ENCODE peak calls at places on chromosomes 5 and 9, in seven cellular contexts. H, J, B, Z, Y, F and C are unnamed samples.

GRCh38 chr5:93874491-93874890 is 133.1 kb upstream of the POU5F2 start:
- DNase-seq in H (no peak), J (no peak), B (no peak), Z (no peak), Y (no peak), F (no peak), C (no peak)

GRCh38 chr9:131015112-131015511 is 6.1 kb downstream of the LAMC3 start:
- DNase-seq in H (no peak), J (no peak), B (no peak), Z (no peak), Y (no peak), F (no peak), C (no peak)

GRCh38 chr9:129884220-129885017 is 49.2 kb downstream of the USP20 start:
- DNase-seq in H (peak), J (peak), B (peak), Z (peak), Y (peak), F (peak), C (peak)

GRCh38 chr5:69492391-69493234 is at the start of gene OCLN:
- DNase-seq in H (peak), J (peak), B (no peak), Z (peak), Y (peak), F (peak), C (peak)

GRCh38 chr9:121484659-121485446 is 14.8 kb downstream of the GGTA1 start:
- DNase-seq in H (no peak), J (no peak), B (no peak), Z (no peak), Y (no peak), F (no peak), C (no peak)

GRCh38 chr5:147101654-147102053 is 133.2 kb upstream of the STK32A start:
- DNase-seq in H (no peak), J (no peak), B (no peak), Z (no peak), Y (no peak), F (no peak), C (no peak)

GRCh38 chr5:109997191-109997590 is 307.5 kb downstream of the MAN2A1 start:
- DNase-seq in H (no peak), J (no peak), B (no peak), Z (no peak), Y (no peak), F (no peak), C (no peak)

GRCh38 chr5:142824391-142824790 is 54.2 kb downstream of the ARHGAP26 start:
- DNase-seq in H (no peak), J (no peak), B (no peak), Z (no peak), Y (no peak), F (no peak), C (no peak)

GRCh38 chr5:179497636-179498365 is 52.6 kb upstream of the RUFY1 start:
- DNase-seq in H (peak), J (no peak), B (no peak), Z (no peak), Y (no peak), F (no peak), C (no peak)

GRCh38 chr5:138701678-138702077 is 51.5 kb upstream of the CTNNA1 start:
- DNase-seq in H (no peak), J (no peak), B (no peak), Z (no peak), Y (no peak), F (no peak), C (no peak)

GRCh38 chr5:160699301-160699700 is 152.7 kb downstream of the ATP10B start:
- DNase-seq in H (no peak), J (no peak), B (no peak), Z (no peak), Y (no peak), F (no peak), C (no peak)

GRCh38 chr9:113416149-113416726 is 5.7 kb downstream of the C9orf43 start:
- DNase-seq in H (no peak), J (no peak), B (no peak), Z (peak), Y (no peak), F (no peak), C (no peak)

GRCh38 chr5:39717186-39717897 is 292.6 kb upstream of the DAB2 start:
- DNase-seq in H (no peak), J (no peak), B (no peak), Z (no peak), Y (no peak), F (no peak), C (no peak)